ENCODE peak calls at places on chromosomes 7 and 10, in eight cellular contexts. E is K562, L is SK-N-SH, Y is endothelial cell of umbilical vein, C is HCT116, G is H1, A is HepG2, O is GM12878. S is an unnamed sample.

GRCh38 chr10:80608706-80609105 is 71.0 kb downstream of the SH2D4B start:
- DNase-seq in L (no peak), C (no peak), E (no peak), O (no peak), Y (no peak), A (no peak), G (no peak), S (no peak)

GRCh38 chr7:68088894-68089293 is 1092.3 kb downstream of the TYW1 start:
- DNase-seq in L (no peak), E (no peak), O (no peak), C (no peak), A (no peak), Y (no peak), G (no peak), S (no peak)

GRCh38 chr10:9009505-9009904 is 955.0 kb downstream of the GATA3 start:
- DNase-seq in L (no peak), E (no peak), O (no peak), G (no peak), A (no peak), Y (no peak), C (no peak), S (no peak)

GRCh38 chr7:17152698-17153097 is 145.8 kb upstream of the AHR start:
- DNase-seq in G (no peak), Y (no peak), C (no peak), L (no peak), E (no peak), O (no peak), A (no peak), S (no peak)

GRCh38 chr7:148722340-148723165 is 23.9 kb downstream of the CUL1 start:
- DNase-seq in C (no peak), G (no peak), E (no peak), O (no peak), Y (peak; percentile 8), A (peak; percentile 72), L (no peak), S (no peak)

GRCh38 chr7:27096756-27097514 is 1.1 kb upstream of the HOXA1 start:
- DNase-seq in E (no peak), L (no peak), C (no peak), A (no peak), Y (peak; percentile 53), G (no peak), O (no peak), S (peak; percentile 47)

GRCh38 chr10:103930881-103931280 is 12.9 kb upstream of the STN1 start:
- DNase-seq in E (no peak), L (no peak), G (no peak), O (no peak), A (no peak), C (no peak), Y (no peak), S (no peak)

GRCh38 chr10:36817898-36818297 is 307.5 kb upstream of the ANKRD30A start:
- DNase-seq in L (no peak), A (no peak), Y (no peak), C (no peak), G (no peak), E (peak; percentile 2), O (no peak), S (peak; percentile 46)

GRCh38 chr7:54299426-54299825 is 242.7 kb upstream of the VSTM2A start:
- DNase-seq in G (no peak), E (no peak), O (no peak), L (no peak), C (no peak), A (no peak), Y (no peak), S (no peak)

GRCh38 chr7:21200513-21200912 is 227.4 kb upstream of the SP4 start:
- DNase-seq in O (no peak), L (no peak), A (no peak), G (no peak), E (no peak), Y (no peak), C (no peak), S (no peak)

GRCh38 chr10:23448802-23449570 is 10.1 kb downstream of the OTUD1 start:
- DNase-seq in Y (peak; percentile 70), L (no peak), A (no peak), E (no peak), G (no peak), O (peak; percentile 39), C (no peak), S (no peak)

GRCh38 chr10:21523557-21524008 is 1.9 kb downstream of the SKIDA1 start:
- DNase-seq in G (no peak), A (peak; percentile 54), E (peak; percentile 61), C (no peak), Y (no peak), L (no peak), O (no peak), S (no peak)

GRCh38 chr7:151168022-151168786 is 710 bp upstream of the GBX1 start:
- DNase-seq in E (peak; percentile 81), C (no peak), A (no peak), G (no peak), Y (no peak), L (peak; percentile 91), O (no peak), S (peak; percentile 82)

GRCh38 chr10:127907411-127908105 is 655 bp downstream of the PTPRE start:
- DNase-seq in E (no peak), C (no peak), L (peak; percentile 67), Y (peak; percentile 74), A (no peak), O (no peak), G (no peak), S (peak; percentile 39)

GRCh38 chr10:126738001-126738400 is 67.5 kb upstream of the C10orf90 start:
- DNase-seq in L (no peak), A (no peak), G (no peak), Y (no peak), O (no peak), E (no peak), C (no peak), S (no peak)

GRCh38 chr7:51081270-51081890 is 235.2 kb downstream of the COBL start:
- DNase-seq in G (no peak), E (no peak), C (no peak), O (no peak), Y (no peak), L (no peak), A (no peak), S (no peak)

GRCh38 chr10:71611131-71611530 is 108.4 kb downstream of the C10orf105 start:
- DNase-seq in G (no peak), O (no peak), A (no peak), C (no peak), L (no peak), E (no peak), Y (no peak), S (no peak)
- H3K4me2 ChIP-seq in G (no peak overlapping the region), O (no peak overlapping the region), A (no peak overlapping the region), C (no peak overlapping the region), L (no peak overlapping the region), E (no peak overlapping the region), Y (no peak overlapping the region), S (no peak overlapping the region)

GRCh38 chr7:159012353-159013069 is 132.2 kb downstream of the VIPR2 start:
- DNase-seq in E (no peak), A (no peak), Y (no peak), L (no peak), O (no peak), G (no peak), C (no peak), S (no peak)
- TF ChIP-seq POLR2AphosphoS5 in E (no peak), A (no peak), Y (no peak), L (no peak), O (no peak), G (no peak), C (no peak), S (no peak)

DNA sequence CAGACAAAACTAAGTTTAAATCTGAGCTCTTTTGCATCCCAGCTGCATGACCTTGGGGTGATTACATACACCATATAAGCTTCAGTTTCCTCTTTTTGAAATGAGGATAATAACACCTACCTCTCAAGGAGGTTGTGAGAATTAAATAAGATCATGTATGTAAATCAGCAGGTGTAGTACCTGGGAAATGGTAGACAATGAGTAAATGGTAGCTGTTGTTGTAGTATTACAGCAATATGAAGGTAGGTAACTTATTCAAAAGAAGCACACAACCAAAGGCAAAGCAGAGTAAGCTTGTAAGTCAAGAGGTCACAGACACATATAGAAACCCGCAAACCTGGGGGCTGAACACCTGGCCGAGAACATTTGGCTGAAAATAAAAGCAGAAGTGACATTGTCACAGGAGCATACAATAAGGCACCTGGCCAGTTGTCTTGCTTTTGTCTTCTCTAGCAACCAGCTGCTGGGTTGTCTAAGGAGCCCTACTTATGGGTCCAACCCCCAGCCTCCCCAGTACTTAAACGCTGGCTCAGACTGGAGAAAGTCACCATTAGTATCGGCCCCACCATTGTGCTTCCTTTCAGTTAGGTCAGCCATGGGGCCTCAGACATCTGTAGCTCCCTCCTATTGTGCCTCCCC is 203.6 kb upstream of the MKLN1 start:
- DNase-seq in C (no peak), A (no peak), G (no peak), O (peak; percentile 92), Y (no peak), E (no peak), L (no peak), S (no peak)
- H3K4me2 ChIP-seq in C (no peak overlapping the region), A (no peak overlapping the region), G (no peak overlapping the region), O (peak overlapping the region; percentile 69), Y (no peak overlapping the region), E (no peak overlapping the region), L (no peak overlapping the region), S (no peak overlapping the region)

GRCh38 chr7:47266799-47267198 is 315.1 kb downstream of the TNS3 start:
- DNase-seq in Y (no peak), C (no peak), E (peak; percentile 51), L (no peak), A (peak; percentile 71), G (no peak), O (no peak), S (no peak)

GRCh38 chr7:47265621-47266020 is 316.3 kb downstream of the TNS3 start:
- DNase-seq in Y (no peak), C (no peak), L (no peak), O (no peak), G (no peak), E (no peak), A (no peak), S (no peak)

GRCh38 chr7:47267346-47267745 is 314.6 kb downstream of the TNS3 start:
- DNase-seq in O (no peak), E (no peak), C (no peak), A (no peak), Y (no peak), L (no peak), G (no peak), S (no peak)

GRCh38 chr7:47264021-47264651 is 317.8 kb downstream of the TNS3 start:
- DNase-seq in E (no peak), C (no peak), Y (no peak), G (no peak), A (no peak), L (no peak), O (no peak), S (no peak)

DNA sequence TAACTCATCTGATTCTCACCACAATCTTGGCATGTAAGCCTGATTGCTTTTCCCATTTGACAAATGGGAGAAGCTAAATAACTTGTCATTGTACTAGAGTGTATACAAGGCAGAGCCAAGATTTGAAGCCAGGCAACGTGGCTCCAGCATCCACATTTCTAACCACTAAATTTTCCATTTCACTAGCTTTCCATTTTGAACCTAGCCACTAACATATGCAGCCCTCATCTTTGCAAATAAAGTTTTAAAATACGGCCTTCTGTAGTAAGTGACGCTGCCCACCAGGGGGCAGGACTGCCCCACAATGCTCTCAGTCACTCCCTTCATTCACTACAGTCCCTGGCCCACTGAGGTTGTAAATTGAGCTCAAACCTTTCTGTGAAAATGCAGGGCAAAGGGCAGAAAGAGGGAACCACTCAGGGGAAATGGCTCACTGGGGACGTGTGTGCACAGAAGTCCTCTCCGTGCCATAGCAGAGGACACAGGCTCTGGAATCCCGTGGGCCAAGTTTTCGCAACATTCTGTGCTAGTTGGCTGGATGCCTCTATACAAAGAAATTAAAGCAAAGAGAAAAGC is 315.7 kb downstream of the TNS3 start:
- DNase-seq in C (peak; percentile 32), O (peak; percentile 12), G (peak; percentile 36), A (peak; percentile 82), L (peak; percentile 83), E (peak; percentile 63), Y (peak; percentile 69), S (peak; percentile 77)
- TF ChIP-seq POLR2AphosphoS5 in C (no peak), O (no peak), G (no peak), A (no peak), L (no peak), E (no peak), Y (no peak), S (no peak)